ENCODE peak calls at places on chromosomes 2 and 18, in nine cellular contexts. One of them, this sample, is unnamed.

GRCh38 chr2:40546792-40547191 is 94.9 kb upstream of the SLC8A1 start:
- DNase-seq in ascending aorta: no peak
- DNase-seq in A549: no peak
- DNase-seq in aorta: no peak
- DNase-seq in CD4-positive, alpha-beta memory T cell: no peak
- DNase-seq in astrocyte: no peak
- DNase-seq in gastrocnemius medialis: no peak
- DNase-seq in A673: no peak
- DNase-seq in spleen: no peak
- DNase-seq in this sample: no peak

GRCh38 chr2:240960963-240961876 is 37.2 kb upstream of the SNED1 start:
- DNase-seq in gastrocnemius medialis: no peak
- DNase-seq in ascending aorta: no peak
- DNase-seq in astrocyte: no peak
- DNase-seq in A673: no peak
- DNase-seq in CD4-positive, alpha-beta memory T cell: no peak
- DNase-seq in aorta: no peak
- DNase-seq in spleen: peak; percentile 64
- DNase-seq in A549: no peak
- DNase-seq in this sample: no peak

GRCh38 chr2:230866704-230867561 is 2.2 kb downstream of the ITM2C start:
- DNase-seq in astrocyte: no peak
- DNase-seq in A673: peak; percentile 94
- DNase-seq in aorta: no peak
- DNase-seq in gastrocnemius medialis: no peak
- DNase-seq in CD4-positive, alpha-beta memory T cell: peak; percentile 74
- DNase-seq in ascending aorta: no peak
- DNase-seq in A549: no peak
- DNase-seq in spleen: peak; percentile 87
- DNase-seq in this sample: peak; percentile 56

GRCh38 chr18:7388752-7389151 is 157.9 kb downstream of the LRRC30 start:
- DNase-seq in A673: no peak
- DNase-seq in spleen: no peak
- DNase-seq in ascending aorta: no peak
- DNase-seq in A549: no peak
- DNase-seq in aorta: no peak
- DNase-seq in gastrocnemius medialis: no peak
- DNase-seq in astrocyte: no peak
- DNase-seq in CD4-positive, alpha-beta memory T cell: no peak
- DNase-seq in this sample: no peak

GRCh38 chr18:25279133-25279532 is 72.8 kb downstream of the ZNF521 start:
- DNase-seq in ascending aorta: no peak
- DNase-seq in CD4-positive, alpha-beta memory T cell: no peak
- DNase-seq in A673: no peak
- DNase-seq in spleen: no peak
- DNase-seq in A549: no peak
- DNase-seq in aorta: no peak
- DNase-seq in gastrocnemius medialis: no peak
- DNase-seq in astrocyte: peak; percentile 23
- DNase-seq in this sample: no peak

GRCh38 chr18:58590231-58590630 is 38.7 kb downstream of the ALPK2 start:
- DNase-seq in A549: no peak
- DNase-seq in CD4-positive, alpha-beta memory T cell: no peak
- DNase-seq in gastrocnemius medialis: no peak
- DNase-seq in A673: no peak
- DNase-seq in spleen: no peak
- DNase-seq in ascending aorta: no peak
- DNase-seq in astrocyte: peak; percentile 93
- DNase-seq in aorta: no peak
- DNase-seq in this sample: no peak

GRCh38 chr2:229910832-229911412 is 10.9 kb downstream of the TRIP12 start:
- DNase-seq in astrocyte: no peak
- DNase-seq in aorta: no peak
- DNase-seq in gastrocnemius medialis: no peak
- DNase-seq in A549: peak; percentile 23
- DNase-seq in A673: peak; percentile 53
- DNase-seq in CD4-positive, alpha-beta memory T cell: no peak
- DNase-seq in spleen: no peak
- DNase-seq in ascending aorta: no peak
- DNase-seq in this sample: no peak

GRCh38 chr2:105556366-105556765 is 157.5 kb upstream of the FHL2 start:
- DNase-seq in A673: no peak
- DNase-seq in spleen: no peak
- DNase-seq in aorta: no peak
- DNase-seq in astrocyte: no peak
- DNase-seq in A549: no peak
- DNase-seq in gastrocnemius medialis: no peak
- DNase-seq in ascending aorta: no peak
- DNase-seq in CD4-positive, alpha-beta memory T cell: no peak
- DNase-seq in this sample: no peak

GRCh38 chr18:70892381-70892780 is 603.5 kb downstream of the SOCS6 start:
- DNase-seq in astrocyte: no peak
- DNase-seq in spleen: no peak
- DNase-seq in ascending aorta: no peak
- DNase-seq in A549: no peak
- DNase-seq in CD4-positive, alpha-beta memory T cell: no peak
- DNase-seq in aorta: no peak
- DNase-seq in gastrocnemius medialis: no peak
- DNase-seq in A673: no peak
- DNase-seq in this sample: no peak

GRCh38 chr2:69118609-69119008 is 105.6 kb downstream of the ANTXR1 start:
- DNase-seq in aorta: peak; percentile 64
- DNase-seq in A549: no peak
- DNase-seq in gastrocnemius medialis: no peak
- DNase-seq in ascending aorta: peak; percentile 66
- DNase-seq in spleen: no peak
- DNase-seq in CD4-positive, alpha-beta memory T cell: no peak
- DNase-seq in astrocyte: peak; percentile 82
- DNase-seq in A673: no peak
- DNase-seq in this sample: no peak

GRCh38 chr18:657311-657997 is at the start of gene TYMS:
- DNase-seq in ascending aorta: no peak
- DNase-seq in gastrocnemius medialis: no peak
- DNase-seq in spleen: peak; percentile 82
- DNase-seq in A549: peak; percentile 81
- DNase-seq in aorta: peak; percentile 51
- DNase-seq in astrocyte: peak; percentile 47
- DNase-seq in CD4-positive, alpha-beta memory T cell: no peak
- DNase-seq in A673: peak; percentile 90
- DNase-seq in this sample: no peak

GRCh38 chr2:4883375-4883774 is 808.8 kb upstream of the SOX11 start:
- DNase-seq in astrocyte: no peak
- DNase-seq in A549: no peak
- DNase-seq in ascending aorta: no peak
- DNase-seq in spleen: no peak
- DNase-seq in CD4-positive, alpha-beta memory T cell: no peak
- DNase-seq in aorta: no peak
- DNase-seq in A673: no peak
- DNase-seq in gastrocnemius medialis: no peak
- DNase-seq in this sample: no peak
- H3K9me3 ChIP-seq in astrocyte: no peaks in the 10 kb centered on the region
- H3K9me3 ChIP-seq in A549: peaks cover 11% of the 10 kb centered on the region
- H3K9me3 ChIP-seq in ascending aorta: no peaks in the 10 kb centered on the region
- H3K9me3 ChIP-seq in spleen: peaks cover 16% of the 10 kb centered on the region
- H3K9me3 ChIP-seq in CD4-positive, alpha-beta memory T cell: no peaks in the 10 kb centered on the region
- H3K9me3 ChIP-seq in aorta: no peaks in the 10 kb centered on the region
- H3K9me3 ChIP-seq in A673: no peaks in the 10 kb centered on the region
- H3K9me3 ChIP-seq in gastrocnemius medialis: no peaks in the 10 kb centered on the region
- H3K9me3 ChIP-seq in this sample: no peaks in the 10 kb centered on the region

GRCh38 chr2:75587954-75588587 is 27.3 kb upstream of the EVA1A start:
- DNase-seq in astrocyte: peak; percentile 95
- DNase-seq in A673: peak; percentile 79
- DNase-seq in spleen: no peak
- DNase-seq in CD4-positive, alpha-beta memory T cell: no peak
- DNase-seq in gastrocnemius medialis: no peak
- DNase-seq in A549: no peak
- DNase-seq in aorta: no peak
- DNase-seq in ascending aorta: no peak
- DNase-seq in this sample: no peak

GRCh38 chr2:75592888-75593287 is 32.1 kb upstream of the EVA1A start:
- DNase-seq in aorta: no peak
- DNase-seq in spleen: no peak
- DNase-seq in gastrocnemius medialis: no peak
- DNase-seq in CD4-positive, alpha-beta memory T cell: no peak
- DNase-seq in astrocyte: no peak
- DNase-seq in ascending aorta: no peak
- DNase-seq in A673: no peak
- DNase-seq in A549: no peak
- DNase-seq in this sample: no peak

GRCh38 chr2:75592028-75592427 is 31.3 kb upstream of the EVA1A start:
- DNase-seq in spleen: no peak
- DNase-seq in astrocyte: peak; percentile 86
- DNase-seq in ascending aorta: no peak
- DNase-seq in CD4-positive, alpha-beta memory T cell: no peak
- DNase-seq in A673: peak; percentile 56
- DNase-seq in A549: no peak
- DNase-seq in aorta: no peak
- DNase-seq in gastrocnemius medialis: no peak
- DNase-seq in this sample: no peak

GRCh38 chr2:75586971-75587370 is 26.2 kb upstream of the EVA1A start:
- DNase-seq in astrocyte: no peak
- DNase-seq in ascending aorta: no peak
- DNase-seq in spleen: no peak
- DNase-seq in aorta: no peak
- DNase-seq in gastrocnemius medialis: no peak
- DNase-seq in CD4-positive, alpha-beta memory T cell: no peak
- DNase-seq in A673: no peak
- DNase-seq in A549: no peak
- DNase-seq in this sample: no peak

DNA sequence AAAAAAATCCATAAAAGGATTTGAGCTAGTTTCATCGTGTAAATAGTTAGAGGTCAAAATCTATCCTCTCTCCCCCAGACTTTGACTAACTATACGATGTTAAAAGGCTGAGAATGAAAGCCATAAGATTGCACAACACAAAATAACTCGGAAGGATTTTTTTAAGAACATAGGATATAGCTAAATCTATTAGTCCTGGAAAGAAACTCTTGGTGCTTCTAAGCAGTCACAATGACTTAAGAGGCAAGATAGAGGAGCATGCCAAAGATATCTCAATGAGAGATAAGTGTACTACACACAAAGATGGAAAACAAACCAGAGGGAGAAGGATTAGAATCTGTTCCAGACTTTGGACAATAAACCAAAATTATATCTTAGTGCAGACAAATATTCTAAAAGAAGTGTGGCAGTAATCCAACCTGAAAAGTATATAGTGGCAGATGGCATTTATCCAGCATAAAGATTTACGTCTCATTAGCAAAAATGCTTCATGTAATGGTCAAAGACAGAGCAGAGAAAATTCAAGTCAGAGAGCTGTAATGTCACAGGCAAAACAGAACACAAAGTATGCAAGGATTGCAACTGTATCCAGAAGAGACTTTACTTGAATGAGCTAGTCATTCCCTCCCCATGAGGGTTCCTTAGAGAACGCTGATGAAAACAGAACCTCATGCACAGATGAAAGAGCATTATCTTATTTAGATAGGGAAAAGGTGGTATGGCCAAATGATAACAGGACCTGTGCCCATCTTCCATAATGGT is 28.8 kb upstream of the EVA1A start:
- DNase-seq in spleen: no peak
- DNase-seq in ascending aorta: no peak
- DNase-seq in gastrocnemius medialis: no peak
- DNase-seq in aorta: no peak
- DNase-seq in CD4-positive, alpha-beta memory T cell: no peak
- DNase-seq in A549: no peak
- DNase-seq in A673: peak; percentile 32
- DNase-seq in astrocyte: peak; percentile 53
- DNase-seq in this sample: no peak
- H3K9me3 ChIP-seq in spleen: no peaks in the 10 kb centered on the region
- H3K9me3 ChIP-seq in ascending aorta: no peaks in the 10 kb centered on the region
- H3K9me3 ChIP-seq in gastrocnemius medialis: no peaks in the 10 kb centered on the region
- H3K9me3 ChIP-seq in aorta: peaks cover 2% of the 10 kb centered on the region
- H3K9me3 ChIP-seq in CD4-positive, alpha-beta memory T cell: no peaks in the 10 kb centered on the region
- H3K9me3 ChIP-seq in A549: no peaks in the 10 kb centered on the region
- H3K9me3 ChIP-seq in A673: no peaks in the 10 kb centered on the region
- H3K9me3 ChIP-seq in astrocyte: no peaks in the 10 kb centered on the region
- H3K9me3 ChIP-seq in this sample: no peaks in the 10 kb centered on the region

DNA sequence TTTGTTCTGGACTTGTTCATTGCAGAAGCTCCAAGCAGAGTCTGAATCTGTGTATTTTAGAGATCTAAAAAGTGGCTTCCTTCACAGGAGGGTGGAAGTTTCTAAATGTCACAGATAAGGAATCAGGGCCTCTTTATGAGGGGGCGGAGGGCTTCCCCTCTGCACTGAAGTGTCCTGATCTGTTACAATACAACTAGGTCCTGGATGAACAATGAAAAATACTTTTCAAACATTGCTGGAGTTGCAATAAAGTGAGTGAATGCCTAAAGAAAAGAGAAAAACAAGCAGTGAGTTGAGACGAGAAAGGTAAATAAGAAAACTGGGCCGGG is 179.3 kb upstream of the HDAC4 start:
- DNase-seq in CD4-positive, alpha-beta memory T cell: no peak
- DNase-seq in A549: no peak
- DNase-seq in spleen: no peak
- DNase-seq in A673: no peak
- DNase-seq in gastrocnemius medialis: no peak
- DNase-seq in aorta: no peak
- DNase-seq in ascending aorta: no peak
- DNase-seq in astrocyte: no peak
- DNase-seq in this sample: no peak
- H3K9me3 ChIP-seq in CD4-positive, alpha-beta memory T cell: no peaks in the 10 kb centered on the region
- H3K9me3 ChIP-seq in A549: no peaks in the 10 kb centered on the region
- H3K9me3 ChIP-seq in spleen: peaks cover 5% of the 10 kb centered on the region
- H3K9me3 ChIP-seq in A673: no peaks in the 10 kb centered on the region
- H3K9me3 ChIP-seq in gastrocnemius medialis: no peaks in the 10 kb centered on the region
- H3K9me3 ChIP-seq in aorta: peaks cover 4% of the 10 kb centered on the region
- H3K9me3 ChIP-seq in ascending aorta: no peaks in the 10 kb centered on the region
- H3K9me3 ChIP-seq in astrocyte: peaks cover 3% of the 10 kb centered on the region
- H3K9me3 ChIP-seq in this sample: no peaks in the 10 kb centered on the region

DNA sequence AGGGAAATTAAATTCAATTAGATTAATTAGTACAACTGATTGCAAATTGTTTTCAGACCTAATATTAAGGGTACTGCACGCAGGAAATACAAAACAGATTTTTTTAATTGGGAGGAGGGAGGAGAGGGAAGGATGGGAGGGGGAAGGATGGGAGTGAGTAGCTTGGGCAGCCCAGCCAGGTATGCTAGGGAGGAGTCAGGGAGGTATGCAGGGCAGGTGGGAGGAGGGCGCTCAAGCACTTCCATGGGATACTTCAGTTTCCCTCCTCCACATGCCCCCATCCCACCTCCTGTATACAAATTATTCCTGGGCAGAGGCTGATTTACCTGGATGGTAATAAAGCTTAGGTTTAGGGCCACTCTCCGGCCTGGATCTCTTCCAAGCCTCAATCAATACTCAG is 76.6 kb upstream of the CAPN13 start:
- DNase-seq in spleen: no peak
- DNase-seq in CD4-positive, alpha-beta memory T cell: no peak
- DNase-seq in ascending aorta: no peak
- DNase-seq in aorta: no peak
- DNase-seq in A549: no peak
- DNase-seq in A673: no peak
- DNase-seq in astrocyte: no peak
- DNase-seq in gastrocnemius medialis: no peak
- DNase-seq in this sample: no peak
- H3K9me3 ChIP-seq in spleen: peaks cover 5% of the 10 kb centered on the region
- H3K9me3 ChIP-seq in CD4-positive, alpha-beta memory T cell: no peaks in the 10 kb centered on the region
- H3K9me3 ChIP-seq in ascending aorta: no peaks in the 10 kb centered on the region
- H3K9me3 ChIP-seq in aorta: peaks cover 2% of the 10 kb centered on the region
- H3K9me3 ChIP-seq in A549: no peaks in the 10 kb centered on the region
- H3K9me3 ChIP-seq in A673: no peaks in the 10 kb centered on the region
- H3K9me3 ChIP-seq in astrocyte: no peaks in the 10 kb centered on the region
- H3K9me3 ChIP-seq in gastrocnemius medialis: no peaks in the 10 kb centered on the region
- H3K9me3 ChIP-seq in this sample: no peaks in the 10 kb centered on the region

This sample was measured in T-helper 17 cell.